ENCODE peak calls at places on chromosome 13, in four cellular contexts. One of them, this sample, is unnamed.

GRCh38 chr13:80921556-80921955 is 580.6 kb upstream of the SPRY2 start:
- DNase-seq in tibial artery: no peak
- DNase-seq in BE2C: no peak
- DNase-seq in fibroblast of the aortic adventitia: peak
- DNase-seq in this sample: peak

GRCh38 chr13:111895896-111896821 is 170.8 kb upstream of the SOX1 start:
- DNase-seq in BE2C: no peak
- DNase-seq in fibroblast of the aortic adventitia: no peak
- DNase-seq in tibial artery: no peak
- DNase-seq in this sample: no peak

GRCh38 chr13:26017932-26018690 is 33.7 kb downstream of the SHISA2 start:
- DNase-seq in tibial artery: no peak
- DNase-seq in fibroblast of the aortic adventitia: peak
- DNase-seq in BE2C: no peak
- DNase-seq in this sample: no peak

GRCh38 chr13:72565893-72566292 is 161.5 kb downstream of the MZT1 start:
- DNase-seq in tibial artery: no peak
- DNase-seq in fibroblast of the aortic adventitia: peak
- DNase-seq in BE2C: peak
- DNase-seq in this sample: peak

GRCh38 chr13:44902793-44903192 is 86.5 kb downstream of the NUFIP1 start:
- DNase-seq in tibial artery: no peak
- DNase-seq in fibroblast of the aortic adventitia: no peak
- DNase-seq in BE2C: no peak
- DNase-seq in this sample: no peak

GRCh38 chr13:98842074-98842473 is 89.6 kb upstream of the SLC15A1 start:
- DNase-seq in fibroblast of the aortic adventitia: no peak
- DNase-seq in tibial artery: no peak
- DNase-seq in BE2C: no peak
- DNase-seq in this sample: no peak

GRCh38 chr13:33740134-33740538 is 77.8 kb upstream of the RFC3 start:
- DNase-seq in fibroblast of the aortic adventitia: peak
- DNase-seq in tibial artery: no peak
- DNase-seq in BE2C: no peak
- DNase-seq in this sample: peak

GRCh38 chr13:72985610-72986009 is 73.2 kb upstream of the KLF5 start:
- DNase-seq in tibial artery: no peak
- DNase-seq in BE2C: no peak
- DNase-seq in fibroblast of the aortic adventitia: no peak
- DNase-seq in this sample: no peak

GRCh38 chr13:102484329-102484728 is 82.5 kb upstream of the FGF14 start:
- DNase-seq in tibial artery: no peak
- DNase-seq in BE2C: peak
- DNase-seq in fibroblast of the aortic adventitia: peak
- DNase-seq in this sample: peak

GRCh38 chr13:52096062-52096461 is 32.8 kb downstream of the NEK5 start:
- DNase-seq in fibroblast of the aortic adventitia: no peak
- DNase-seq in tibial artery: no peak
- DNase-seq in BE2C: no peak
- DNase-seq in this sample: no peak

GRCh38 chr13:50914301-50914700 is 4.7 kb downstream of the RNASEH2B start:
- DNase-seq in fibroblast of the aortic adventitia: no peak
- DNase-seq in BE2C: no peak
- DNase-seq in tibial artery: no peak
- DNase-seq in this sample: peak

GRCh38 chr13:46334008-46334407 is 53.0 kb downstream of the RUBCNL start:
- DNase-seq in fibroblast of the aortic adventitia: no peak
- DNase-seq in tibial artery: no peak
- DNase-seq in BE2C: no peak
- DNase-seq in this sample: no peak

GRCh38 chr13:98539655-98540054 is 37.3 kb downstream of the STK24 start:
- DNase-seq in tibial artery: no peak
- DNase-seq in BE2C: no peak
- DNase-seq in fibroblast of the aortic adventitia: no peak
- DNase-seq in this sample: peak

GRCh38 chr13:88345171-88345847 is 674.1 kb downstream of the SLITRK5 start:
- DNase-seq in fibroblast of the aortic adventitia: no peak
- DNase-seq in tibial artery: no peak
- DNase-seq in BE2C: no peak
- DNase-seq in this sample: no peak

GRCh38 chr13:45243072-45243471 is 42.2 kb upstream of the KCTD4 start:
- DNase-seq in tibial artery: no peak
- DNase-seq in BE2C: no peak
- DNase-seq in fibroblast of the aortic adventitia: no peak
- DNase-seq in this sample: no peak

GRCh38 chr13:74040200-74040599 is 94.0 kb downstream of the KLF12 start:
- DNase-seq in BE2C: peak
- DNase-seq in tibial artery: peak
- DNase-seq in fibroblast of the aortic adventitia: peak
- DNase-seq in this sample: peak

GRCh38 chr13:74173822-74174221 is 39.6 kb upstream of the KLF12 start:
- DNase-seq in fibroblast of the aortic adventitia: no peak
- DNase-seq in tibial artery: no peak
- DNase-seq in BE2C: no peak
- DNase-seq in this sample: no peak

GRCh38 chr13:44024496-44025155 is 144.9 kb downstream of the LACC1 start:
- DNase-seq in tibial artery: no peak
- DNase-seq in BE2C: no peak
- DNase-seq in fibroblast of the aortic adventitia: no peak
- DNase-seq in this sample: no peak

GRCh38 chr13:65292488-65292901 is 1937.6 kb downstream of the PCDH9 start:
- DNase-seq in tibial artery: no peak
- DNase-seq in fibroblast of the aortic adventitia: peak
- DNase-seq in BE2C: peak
- DNase-seq in this sample: peak

GRCh38 chr13:34591801-34592454 is 350.1 kb upstream of the NBEA start:
- DNase-seq in fibroblast of the aortic adventitia: no peak
- DNase-seq in tibial artery: peak
- DNase-seq in BE2C: no peak
- DNase-seq in this sample: no peak

GRCh38 chr13:101942038-101942437 is 459.8 kb downstream of the FGF14 start:
- DNase-seq in fibroblast of the aortic adventitia: peak
- DNase-seq in BE2C: peak
- DNase-seq in tibial artery: peak
- DNase-seq in this sample: peak

GRCh38 chr13:28540612-28541011 is 45.7 kb upstream of the FLT1 start:
- DNase-seq in BE2C: no peak
- DNase-seq in tibial artery: no peak
- DNase-seq in fibroblast of the aortic adventitia: peak
- DNase-seq in this sample: no peak

GRCh38 chr13:28147489-28147888 is 9.1 kb downstream of the PAN3 start:
- DNase-seq in tibial artery: no peak
- DNase-seq in fibroblast of the aortic adventitia: no peak
- DNase-seq in BE2C: no peak
- DNase-seq in this sample: no peak

GRCh38 chr13:27211771-27212364 is 39.5 kb upstream of the RPL21 start:
- DNase-seq in BE2C: no peak
- DNase-seq in fibroblast of the aortic adventitia: peak
- DNase-seq in tibial artery: no peak
- DNase-seq in this sample: peak

GRCh38 chr13:50244355-50244912 is 229.2 kb downstream of the KCNRG start:
- DNase-seq in fibroblast of the aortic adventitia: no peak
- DNase-seq in BE2C: no peak
- DNase-seq in tibial artery: no peak
- DNase-seq in this sample: no peak

GRCh38 chr13:61695147-61695546 is 279.5 kb upstream of the PCDH20 start:
- DNase-seq in fibroblast of the aortic adventitia: no peak
- DNase-seq in BE2C: no peak
- DNase-seq in tibial artery: no peak
- DNase-seq in this sample: peak

GRCh38 chr13:75617230-75617629 is 18.9 kb upstream of the LMO7 start:
- DNase-seq in tibial artery: no peak
- DNase-seq in fibroblast of the aortic adventitia: no peak
- DNase-seq in BE2C: no peak
- DNase-seq in this sample: no peak

GRCh38 chr13:19601749-19602725 is 31.4 kb upstream of the MPHOSPH8 start:
- DNase-seq in fibroblast of the aortic adventitia: peak
- DNase-seq in BE2C: peak
- DNase-seq in tibial artery: no peak
- DNase-seq in this sample: peak

GRCh38 chr13:84574851-84575250 is 692.6 kb upstream of the SLITRK1 start:
- DNase-seq in tibial artery: no peak
- DNase-seq in fibroblast of the aortic adventitia: peak
- DNase-seq in BE2C: no peak
- DNase-seq in this sample: peak

GRCh38 chr13:25775986-25776385 is 275.8 kb downstream of the SHISA2 start:
- DNase-seq in tibial artery: no peak
- DNase-seq in fibroblast of the aortic adventitia: no peak
- DNase-seq in BE2C: no peak
- DNase-seq in this sample: no peak

GRCh38 chr13:27375686-27376326 is 48.6 kb upstream of the GTF3A start:
- DNase-seq in BE2C: peak
- DNase-seq in tibial artery: peak
- DNase-seq in fibroblast of the aortic adventitia: peak
- DNase-seq in this sample: peak

GRCh38 chr13:61777281-61777680 is 361.6 kb upstream of the PCDH20 start:
- DNase-seq in BE2C: peak
- DNase-seq in tibial artery: no peak
- DNase-seq in fibroblast of the aortic adventitia: no peak
- DNase-seq in this sample: peak

GRCh38 chr13:102913924-102914628 is 68.2 kb downstream of the ERCC5 start:
- DNase-seq in tibial artery: no peak
- DNase-seq in BE2C: no peak
- DNase-seq in fibroblast of the aortic adventitia: peak
- DNase-seq in this sample: peak

GRCh38 chr13:88294368-88294767 is 623.2 kb downstream of the SLITRK5 start:
- DNase-seq in fibroblast of the aortic adventitia: no peak
- DNase-seq in tibial artery: no peak
- DNase-seq in BE2C: no peak
- DNase-seq in this sample: no peak

GRCh38 chr13:51249767-51250741 is 27.9 kb downstream of the FAM124A start:
- DNase-seq in fibroblast of the aortic adventitia: no peak
- DNase-seq in BE2C: no peak
- DNase-seq in tibial artery: no peak
- DNase-seq in this sample: no peak

GRCh38 chr13:74251778-74252519 is 117.7 kb upstream of the KLF12 start:
- DNase-seq in fibroblast of the aortic adventitia: peak
- DNase-seq in BE2C: peak
- DNase-seq in tibial artery: no peak
- DNase-seq in this sample: no peak

GRCh38 chr13:106602178-106602577 is 34.2 kb upstream of the ARGLU1 start:
- DNase-seq in BE2C: no peak
- DNase-seq in tibial artery: no peak
- DNase-seq in fibroblast of the aortic adventitia: no peak
- DNase-seq in this sample: no peak

GRCh38 chr13:77779461-77780272 is 82.2 kb downstream of the SLAIN1 start:
- DNase-seq in tibial artery: peak
- DNase-seq in fibroblast of the aortic adventitia: peak
- DNase-seq in BE2C: peak
- DNase-seq in this sample: peak
- TF ChIP-seq CTCF in tibial artery: peak
- TF ChIP-seq CTCF in fibroblast of the aortic adventitia: peak
- TF ChIP-seq CTCF in BE2C: peak
- TF ChIP-seq CTCF in this sample: peak

GRCh38 chr13:99909097-99909835 is 62.3 kb downstream of the ZIC5 start:
- DNase-seq in BE2C: no peak
- DNase-seq in fibroblast of the aortic adventitia: no peak
- DNase-seq in tibial artery: no peak
- DNase-seq in this sample: no peak
- H3K4me3 ChIP-seq in BE2C: no peak
- H3K4me3 ChIP-seq in fibroblast of the aortic adventitia: no peak
- H3K4me3 ChIP-seq in tibial artery: no peak
- H3K4me3 ChIP-seq in this sample: no peak

GRCh38 chr13:23899555-23899954 is 2.3 kb upstream of the C1QTNF9B start:
- DNase-seq in tibial artery: peak
- DNase-seq in fibroblast of the aortic adventitia: peak
- DNase-seq in BE2C: peak
- DNase-seq in this sample: peak
- TF ChIP-seq CTCF in tibial artery: peak
- TF ChIP-seq CTCF in fibroblast of the aortic adventitia: peak
- TF ChIP-seq CTCF in BE2C: peak
- TF ChIP-seq CTCF in this sample: peak

GRCh38 chr13:110305544-110305943 is 1.4 kb downstream of the COL4A1 start:
- DNase-seq in tibial artery: no peak
- DNase-seq in BE2C: no peak
- DNase-seq in fibroblast of the aortic adventitia: peak
- DNase-seq in this sample: no peak

GRCh38 chr13:110307697-110308376 is 753 bp downstream of the COL4A2 start:
- DNase-seq in tibial artery: no peak
- DNase-seq in fibroblast of the aortic adventitia: peak
- DNase-seq in BE2C: no peak
- DNase-seq in this sample: no peak

GRCh38 chr13:110306960-110307696 is at the start of the genes COL4A1 and COL4A2:
- DNase-seq in tibial artery: peak
- DNase-seq in BE2C: no peak
- DNase-seq in fibroblast of the aortic adventitia: peak
- DNase-seq in this sample: peak

GRCh38 chr13:110305949-110306339 is 1.0 kb downstream of the COL4A1 start:
- DNase-seq in fibroblast of the aortic adventitia: peak
- DNase-seq in BE2C: no peak
- DNase-seq in tibial artery: no peak
- DNase-seq in this sample: no peak

GRCh38 chr13:110306340-110306959 is 507 bp downstream of the COL4A1 start:
- DNase-seq in tibial artery: no peak
- DNase-seq in BE2C: no peak
- DNase-seq in fibroblast of the aortic adventitia: peak
- DNase-seq in this sample: no peak
- H3K4me3 ChIP-seq in tibial artery: peak
- H3K4me3 ChIP-seq in BE2C: no peak
- H3K4me3 ChIP-seq in fibroblast of the aortic adventitia: peak
- H3K4me3 ChIP-seq in this sample: peak

GRCh38 chr13:36850790-36851438 is 31.9 kb downstream of the RFXAP start:
- DNase-seq in tibial artery: no peak
- DNase-seq in BE2C: peak
- DNase-seq in fibroblast of the aortic adventitia: no peak
- DNase-seq in this sample: no peak

GRCh38 chr13:36847541-36848045 is 28.6 kb downstream of the RFXAP start:
- DNase-seq in fibroblast of the aortic adventitia: no peak
- DNase-seq in tibial artery: no peak
- DNase-seq in BE2C: no peak
- DNase-seq in this sample: no peak

GRCh38 chr13:36848228-36848982 is 29.4 kb downstream of the RFXAP start:
- DNase-seq in fibroblast of the aortic adventitia: no peak
- DNase-seq in BE2C: peak
- DNase-seq in tibial artery: no peak
- DNase-seq in this sample: no peak
- TF ChIP-seq CTCF in fibroblast of the aortic adventitia: peak
- TF ChIP-seq CTCF in BE2C: peak
- TF ChIP-seq CTCF in tibial artery: peak
- TF ChIP-seq CTCF in this sample: peak

GRCh38 chr13:113002206-113002821 is 33.3 kb downstream of the MCF2L start:
- DNase-seq in tibial artery: no peak
- DNase-seq in fibroblast of the aortic adventitia: no peak
- DNase-seq in BE2C: peak
- DNase-seq in this sample: no peak
- H3K4me3 ChIP-seq in tibial artery: no peak
- H3K4me3 ChIP-seq in fibroblast of the aortic adventitia: no peak
- H3K4me3 ChIP-seq in BE2C: peak
- H3K4me3 ChIP-seq in this sample: no peak

GRCh38 chr13:47829684-47830083 is 171.4 kb downstream of the SUCLA2 start:
- DNase-seq in BE2C: no peak
- DNase-seq in fibroblast of the aortic adventitia: peak
- DNase-seq in tibial artery: no peak
- DNase-seq in this sample: no peak

GRCh38 chr13:47831265-47831664 is 169.8 kb downstream of the SUCLA2 start:
- DNase-seq in tibial artery: no peak
- DNase-seq in fibroblast of the aortic adventitia: peak
- DNase-seq in BE2C: no peak
- DNase-seq in this sample: no peak

GRCh38 chr13:47822036-47822435 is 179.0 kb downstream of the SUCLA2 start:
- DNase-seq in fibroblast of the aortic adventitia: no peak
- DNase-seq in tibial artery: no peak
- DNase-seq in BE2C: no peak
- DNase-seq in this sample: no peak

GRCh38 chr13:47826481-47826880 is 174.6 kb downstream of the SUCLA2 start:
- DNase-seq in fibroblast of the aortic adventitia: peak
- DNase-seq in BE2C: no peak
- DNase-seq in tibial artery: no peak
- DNase-seq in this sample: no peak
- TF ChIP-seq CTCF in fibroblast of the aortic adventitia: no peak
- TF ChIP-seq CTCF in BE2C: no peak
- TF ChIP-seq CTCF in tibial artery: no peak
- TF ChIP-seq CTCF in this sample: no peak

This sample was measured in astrocyte of the spinal cord.